ENCODE peak calls at places on chromosomes 6 and 20, in four cellular contexts. A is HepG2, I is SK-N-SH, Y is GM12878. B is an unnamed sample.

GRCh38 chr20:59135093-59135492 is 28.5 kb upstream of the ZNF831 start:
- DNase-seq in Y (no peak), A (no peak), I (no peak), B (no peak)

GRCh38 chr6:133688705-133689492 is 200.0 kb upstream of the TCF21 start:
- DNase-seq in I (no peak), A (no peak), Y (no peak), B (no peak)

GRCh38 chr20:37265152-37265551 is 3.5 kb upstream of the GHRH start:
- DNase-seq in A (no peak), I (no peak), Y (no peak), B (no peak)

GRCh38 chr6:45387236-45387635 is 9.5 kb upstream of the SUPT3H start:
- DNase-seq in Y (no peak), A (no peak), I (no peak), B (no peak)

GRCh38 chr20:63493563-63494020 is 5.3 kb downstream of the EEF1A2 start:
- DNase-seq in I (peak; percentile 16), Y (no peak), A (no peak), B (no peak)

GRCh38 chr20:63580796-63581461 is 6.9 kb upstream of the HELZ2 start:
- DNase-seq in I (peak; percentile 52), Y (no peak), A (peak; percentile 78), B (peak; percentile 42)

GRCh38 chr20:16713056-16713455 is 16.8 kb upstream of the SNRPB2 start:
- DNase-seq in Y (no peak), I (no peak), A (no peak), B (no peak)

GRCh38 chr20:15579703-15580102 is 993.5 kb downstream of the KIF16B start:
- DNase-seq in A (no peak), I (no peak), Y (no peak), B (no peak)

GRCh38 chr6:127539292-127539691 is 20.2 kb upstream of the MTCL3 start:
- DNase-seq in A (no peak), Y (no peak), I (peak; percentile 47), B (no peak)

GRCh38 chr6:10420546-10421507 is 6.0 kb upstream of the TFAP2A start:
- DNase-seq in I (no peak), Y (no peak), A (no peak), B (no peak)

GRCh38 chr6:33215761-33216649 is 7.7 kb downstream of the RING1 start:
- DNase-seq in Y (no peak), A (no peak), I (no peak), B (no peak)

GRCh38 chr6:33199687-33200233 is 705 bp downstream of the RXRB start:
- DNase-seq in A (peak; percentile 88), I (peak; percentile 89), Y (no peak), B (peak; percentile 81)

GRCh38 chr6:56363796-56364195 is 116.4 kb upstream of the COL21A1 start:
- DNase-seq in Y (no peak), A (no peak), I (no peak), B (no peak)

GRCh38 chr6:168368971-168369370 is 49.4 kb upstream of the DACT2 start:
- DNase-seq in I (no peak), A (no peak), Y (no peak), B (no peak)

GRCh38 chr6:9461161-9461560 is 953.7 kb downstream of the TFAP2A start:
- DNase-seq in I (no peak), Y (no peak), A (no peak), B (no peak)

GRCh38 chr6:12483712-12484111 is 193.6 kb downstream of the EDN1 start:
- DNase-seq in I (no peak), A (no peak), Y (peak; percentile 64), B (peak; percentile 95)

GRCh38 chr6:3041147-3041546 is 27.1 kb upstream of the RIPK1 start:
- DNase-seq in Y (no peak), A (no peak), I (no peak), B (no peak)

GRCh38 chr6:153947817-153948447 is 91.1 kb upstream of the OPRM1 start:
- DNase-seq in Y (no peak), I (peak; percentile 19), A (peak; percentile 20), B (no peak)

GRCh38 chr6:116969211-116969863 is 92.3 kb downstream of the RFX6 start:
- DNase-seq in Y (no peak), A (peak; percentile 64), I (peak; percentile 37), B (peak; percentile 59)

GRCh38 chr6:137093183-137094069 is 48.7 kb upstream of the IL20RA start:
- DNase-seq in A (no peak), I (no peak), Y (no peak), B (no peak)

GRCh38 chr6:107345398-107345797 is 114.0 kb downstream of the PDSS2 start:
- DNase-seq in A (no peak), I (no peak), Y (no peak), B (no peak)

GRCh38 chr6:44000164-44000842 is 126.9 kb downstream of the MRPL14 start:
- DNase-seq in Y (peak; percentile 84), A (no peak), I (peak; percentile 53), B (no peak)

GRCh38 chr6:13526718-13527668 is 39.6 kb upstream of the GFOD1 start:
- DNase-seq in I (peak; percentile 72), Y (peak; percentile 69), A (no peak), B (no peak)

GRCh38 chr6:41182069-41183034 is 18.6 kb downstream of the TREML2 start:
- DNase-seq in A (peak; percentile 59), Y (no peak), I (peak; percentile 55), B (peak; percentile 34)

GRCh38 chr6:13370623-13371022 is 42.3 kb upstream of the TBC1D7 start:
- DNase-seq in Y (no peak), I (no peak), A (peak; percentile 72), B (no peak)

GRCh38 chr20:19008497-19008896 is 194.9 kb downstream of the SCP2D1 start:
- DNase-seq in I (no peak), Y (no peak), A (no peak), B (no peak)

GRCh38 chr20:19000071-19000470 is 186.5 kb downstream of the SCP2D1 start:
- DNase-seq in Y (no peak), I (no peak), A (no peak), B (no peak)

GRCh38 chr20:19001177-19001576 is 187.6 kb downstream of the SCP2D1 start:
- DNase-seq in I (no peak), Y (no peak), A (no peak), B (no peak)

GRCh38 chr20:19004975-19005374 is 191.4 kb downstream of the SCP2D1 start:
- DNase-seq in I (no peak), A (no peak), Y (no peak), B (no peak)

GRCh38 chr20:19003759-19004336 is 190.3 kb downstream of the SCP2D1 start:
- DNase-seq in I (no peak), Y (no peak), A (no peak), B (no peak)
- TF ChIP-seq CHD2 in I (no peak), Y (no peak), A (no peak), B (no peak)

GRCh38 chr20:10848810-10849370 is 175.1 kb upstream of the JAG1 start:
- DNase-seq in I (no peak), Y (peak; percentile 11), A (peak; percentile 93), B (peak; percentile 92)
- TF ChIP-seq PBX3 in I (peak; percentile 20), Y (no peak), A (no peak), B (peak; percentile 79)

GRCh38 chr20:4569092-4569491 is 152.6 kb upstream of the PRND start:
- DNase-seq in Y (no peak), A (no peak), I (no peak), B (peak; percentile 40)
- TF ChIP-seq CHD2 in Y (no peak), A (no peak), I (no peak), B (no peak)

GRCh38 chr6:125116170-125116569 is 37.4 kb upstream of the TPD52L1 start:
- DNase-seq in Y (no peak), A (no peak), I (no peak), B (no peak)

GRCh38 chr6:125112934-125113333 is 40.6 kb upstream of the TPD52L1 start:
- DNase-seq in I (no peak), Y (no peak), A (no peak), B (no peak)

GRCh38 chr6:125111219-125111983 is 42.2 kb upstream of the TPD52L1 start:
- DNase-seq in I (no peak), A (no peak), Y (no peak), B (no peak)

GRCh38 chr6:125116710-125117109 is 36.9 kb upstream of the TPD52L1 start:
- DNase-seq in A (no peak), Y (no peak), I (no peak), B (no peak)

GRCh38 chr6:125114248-125114858 is 39.2 kb upstream of the TPD52L1 start:
- DNase-seq in A (peak; percentile 43), I (peak; percentile 30), Y (no peak), B (peak; percentile 48)
- TF ChIP-seq PBX3 in A (no peak), I (no peak), Y (no peak), B (no peak)

GRCh38 chr6:17493286-17493685 is 99.9 kb downstream of the CAP2 start:
- DNase-seq in Y (no peak), I (no peak), A (no peak), B (no peak)
- TF ChIP-seq CHD2 in Y (no peak), I (no peak), A (no peak), B (no peak)

DNA sequence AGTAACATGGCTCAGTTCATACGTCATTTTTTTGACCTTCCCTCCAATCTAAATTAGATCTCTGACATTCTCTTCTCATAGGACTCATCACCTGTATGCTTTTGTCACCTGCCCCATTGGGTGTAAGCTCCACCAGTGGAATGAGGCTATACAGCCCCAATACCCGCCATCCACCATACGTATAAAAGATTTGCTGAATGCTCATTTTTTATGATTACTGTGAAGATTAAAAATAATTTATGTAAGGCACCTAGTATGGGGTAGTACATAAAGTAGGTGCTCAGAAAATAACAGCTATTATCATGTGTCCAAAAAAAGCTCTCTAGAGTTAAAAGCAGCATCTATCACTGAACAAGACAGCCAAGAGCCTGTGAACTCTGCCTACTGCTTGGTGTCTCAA is 24.1 kb downstream of the NCOA5 start:
- DNase-seq in Y (no peak), I (no peak), A (no peak), B (no peak)
- TF ChIP-seq PBX3 in Y (no peak), I (no peak), A (no peak), B (no peak)

GRCh38 chr20:56708991-56709390 is 79.9 kb downstream of the TFAP2C start:
- DNase-seq in A (no peak), Y (no peak), I (no peak), B (no peak)
- TF ChIP-seq CHD2 in A (no peak), Y (no peak), I (no peak), B (no peak)

GRCh38 chr20:24763386-24764026 is 185.6 kb upstream of the CST7 start:
- DNase-seq in A (no peak), I (no peak), Y (no peak), B (no peak)

GRCh38 chr20:24762371-24762770 is 186.7 kb upstream of the CST7 start:
- DNase-seq in I (no peak), A (no peak), Y (no peak), B (no peak)

GRCh38 chr20:24761220-24762065 is 187.6 kb upstream of the CST7 start:
- DNase-seq in A (no peak), I (no peak), Y (no peak), B (no peak)

GRCh38 chr20:24764027-24764797 is 184.9 kb upstream of the CST7 start:
- DNase-seq in I (no peak), A (no peak), Y (no peak), B (no peak)

DNA sequence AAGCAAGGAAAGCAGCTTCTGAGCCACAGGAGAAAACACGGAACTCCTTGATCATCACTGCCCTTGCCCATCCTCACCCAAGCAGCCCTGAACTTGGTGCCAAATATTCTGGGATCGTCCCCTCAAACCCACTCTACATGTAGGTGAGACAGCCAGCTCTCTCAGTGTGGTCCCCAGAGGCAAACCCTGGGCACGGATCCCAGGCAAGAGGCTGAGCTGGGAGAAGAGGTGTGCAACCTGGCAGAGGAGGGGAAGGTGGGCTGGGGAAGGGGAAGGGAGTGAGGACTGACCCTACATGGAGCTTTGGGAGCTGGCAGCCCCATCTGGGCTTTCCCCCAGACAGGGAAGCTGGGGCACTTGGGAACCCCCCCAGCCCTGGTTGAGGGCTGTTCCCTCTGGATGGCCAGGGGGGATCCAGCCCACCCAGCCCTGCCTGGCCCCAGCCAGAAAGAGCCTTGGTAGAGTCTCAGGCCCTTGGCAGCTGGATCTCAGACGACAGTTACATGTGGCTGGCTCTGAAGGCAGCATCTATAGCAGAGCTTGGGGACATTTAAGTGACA is 186.2 kb upstream of the CST7 start:
- DNase-seq in I (no peak), A (no peak), Y (no peak), B (no peak)
- TF ChIP-seq PBX3 in I (no peak), A (no peak), Y (no peak), B (no peak)

B was measured in A549.